ENCODE peak calls at places on chromosomes 3 and 15, in eight cellular contexts. E is left lung; L is GM12865; V is GM23248; D is right cardiac atrium; T is CD4-positive, alpha-beta memory T cell; R is esophagus muscularis mucosa; N is SK-N-SH. P is an unnamed sample.

GRCh38 chr15:81098884-81099601 is 35.0 kb upstream of the CFAP161 start:
- DNase-seq in E (peak), L (no peak), V (no peak), D (peak), T (no peak), R (peak), N (no peak), P (no peak)

GRCh38 chr3:51379301-51379700 is 5.8 kb upstream of the MANF start:
- DNase-seq in E (no peak), L (no peak), V (no peak), D (no peak), T (no peak), R (no peak), N (no peak), P (peak)

GRCh38 chr3:106688463-106688862 is 688.8 kb upstream of the CCDC54 start:
- DNase-seq in E (no peak), L (no peak), V (peak), D (peak), T (no peak), R (no peak), N (no peak), P (no peak)

GRCh38 chr3:66409771-66410355 is 91.0 kb downstream of the LRIG1 start:
- DNase-seq in E (no peak), L (no peak), V (no peak), D (no peak), T (no peak), R (no peak), N (no peak), P (no peak)

GRCh38 chr3:48367201-48367600 is 4.8 kb upstream of the FBXW12 start:
- DNase-seq in E (no peak), L (no peak), V (no peak), D (no peak), T (no peak), R (no peak), N (peak), P (peak)

GRCh38 chr3:120021523-120021922 is 72.7 kb downstream of the GSK3B start:
- DNase-seq in E (no peak), L (no peak), V (peak), D (no peak), T (no peak), R (no peak), N (no peak), P (no peak)

GRCh38 chr3:127491909-127492308 is 98.6 kb downstream of the TPRA1 start:
- DNase-seq in E (no peak), L (no peak), V (no peak), D (no peak), T (no peak), R (peak), N (no peak), P (no peak)

GRCh38 chr15:70048196-70048565 is 49.5 kb downstream of the TLE3 start:
- DNase-seq in E (peak), L (no peak), V (no peak), D (no peak), T (no peak), R (no peak), N (no peak), P (no peak)

GRCh38 chr15:78454992-78455391 is 17.0 kb downstream of the IREB2 start:
- DNase-seq in E (no peak), L (peak), V (no peak), D (no peak), T (no peak), R (no peak), N (no peak), P (no peak)

GRCh38 chr3:127690823-127691452 is 18.2 kb downstream of the ABTB1 start:
- DNase-seq in E (no peak), L (peak), V (peak), D (peak), T (no peak), R (no peak), N (peak), P (peak)

GRCh38 chr15:35545316-35545824 is 595 bp downstream of the DPH6 start:
- DNase-seq in E (peak), L (peak), V (peak), D (peak), T (no peak), R (no peak), N (peak), P (peak)

GRCh38 chr15:67998599-67999122 is 55.5 kb upstream of the PIAS1 start:
- DNase-seq in E (no peak), L (no peak), V (peak), D (no peak), T (no peak), R (no peak), N (no peak), P (no peak)

GRCh38 chr3:161371441-161372320 is at the start of gene SPTSSB:
- DNase-seq in E (peak), L (peak), V (peak), D (peak), T (peak), R (no peak), N (peak), P (peak)

GRCh38 chr3:126208182-126208581 is 27.8 kb upstream of the ALDH1L1 start:
- DNase-seq in E (no peak), L (no peak), V (no peak), D (no peak), T (no peak), R (no peak), N (no peak), P (no peak)

GRCh38 chr3:112376413-112376812 is 43.5 kb downstream of the CD200 start:
- DNase-seq in E (no peak), L (no peak), V (no peak), D (no peak), T (no peak), R (no peak), N (no peak), P (no peak)

GRCh38 chr15:43985976-43986375 is 159.2 kb downstream of the WDR76 start:
- DNase-seq in E (no peak), L (no peak), V (no peak), D (no peak), T (no peak), R (no peak), N (no peak), P (no peak)

GRCh38 chr15:60520041-60520824 is 41.3 kb upstream of the ICE2 start:
- DNase-seq in E (no peak), L (peak), V (peak), D (no peak), T (no peak), R (no peak), N (no peak), P (no peak)

GRCh38 chr3:164897335-164897734 is 181.0 kb downstream of the SI start:
- DNase-seq in E (no peak), L (no peak), V (no peak), D (no peak), T (no peak), R (no peak), N (no peak), P (peak)

GRCh38 chr15:63763476-63764123 is 70.1 kb downstream of the HERC1 start:
- DNase-seq in E (no peak), L (peak), V (peak), D (no peak), T (peak), R (no peak), N (no peak), P (no peak)

GRCh38 chr3:45154641-45155147 is 8.5 kb upstream of the CDCP1 start:
- DNase-seq in E (no peak), L (no peak), V (peak), D (no peak), T (no peak), R (no peak), N (no peak), P (no peak)

DNA sequence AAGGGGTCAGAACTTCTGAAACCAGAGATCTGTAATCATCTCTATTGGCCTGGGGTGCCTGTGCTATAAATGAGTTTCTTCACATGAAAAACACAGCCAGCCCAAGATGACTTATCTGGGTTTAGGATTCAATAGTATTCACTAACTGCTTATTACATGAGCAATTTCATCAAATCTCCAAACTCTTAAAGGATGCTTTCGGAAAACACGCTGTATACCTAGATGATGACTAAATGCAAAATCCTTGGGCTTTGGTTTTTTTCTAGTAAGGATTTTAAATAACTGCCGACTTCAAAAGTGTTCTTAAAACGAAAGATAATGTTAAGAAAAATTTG is 18.4 kb downstream of the TMEM43 start:
- DNase-seq in E (no peak), L (no peak), V (peak), D (no peak), T (no peak), R (no peak), N (no peak), P (no peak)
- H3K4me3 ChIP-seq in E (no peak), L (no peak), V (peak), D (no peak), T (no peak), R (no peak), N (no peak), P (no peak)

GRCh38 chr3:181265750-181266333 is 276.3 kb upstream of the DNAJC19 start:
- DNase-seq in E (no peak), L (peak), V (peak), D (no peak), T (no peak), R (no peak), N (no peak), P (no peak)
- H3K4me3 ChIP-seq in E (no peak), L (peak), V (peak), D (no peak), T (no peak), R (no peak), N (peak), P (no peak)

DNA sequence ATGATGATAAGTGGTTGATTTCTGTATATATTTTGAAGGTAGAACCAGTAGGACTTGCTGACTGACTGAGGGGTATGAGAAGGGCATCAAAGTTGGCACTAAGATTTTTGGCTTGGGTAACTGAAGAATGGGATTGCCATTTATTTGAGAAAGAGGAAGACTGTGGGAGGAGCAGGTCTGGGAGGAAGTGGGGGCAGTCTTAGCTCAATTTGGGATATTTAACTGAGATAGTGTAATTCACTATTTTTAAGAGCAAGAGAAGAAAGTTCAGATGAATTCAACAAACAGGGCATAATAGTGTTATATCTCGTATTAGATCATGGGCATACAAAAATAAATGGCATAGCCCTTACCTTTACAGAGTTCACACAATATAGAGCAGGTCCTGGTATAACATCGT is 1.7 kb downstream of the BUB1B start:
- DNase-seq in E (no peak), L (no peak), V (no peak), D (no peak), T (no peak), R (no peak), N (no peak), P (no peak)
- H3K4me3 ChIP-seq in E (no peak), L (peak), V (peak), D (no peak), T (no peak), R (no peak), N (peak), P (peak)

GRCh38 chr3:114758828-114759709 is 388.0 kb downstream of the ZBTB20 start:
- DNase-seq in E (no peak), L (no peak), V (peak), D (no peak), T (no peak), R (no peak), N (peak), P (no peak)
- H3K4me3 ChIP-seq in E (peak), L (no peak), V (peak), D (peak), T (no peak), R (peak), N (peak), P (peak)

DNA sequence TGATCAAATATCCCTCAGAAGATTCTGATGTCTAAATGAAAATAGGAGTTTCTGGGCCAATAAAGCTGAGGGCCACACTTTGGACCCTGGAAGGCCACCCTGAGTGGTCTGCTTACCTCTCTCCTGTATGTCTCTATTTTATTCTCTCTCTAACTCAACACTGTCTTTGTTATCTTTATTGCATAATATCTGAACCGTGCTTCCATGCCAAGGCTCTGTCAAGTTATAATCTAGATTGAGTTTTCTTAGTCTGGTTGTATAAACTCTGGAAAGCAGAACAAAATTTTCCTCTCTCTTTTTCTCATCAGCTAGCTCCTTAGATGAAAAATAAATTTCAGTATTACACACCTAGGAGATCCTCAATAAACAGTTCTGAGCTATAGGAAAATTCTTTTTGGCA is 36.2 kb upstream of the ACTL6A start:
- DNase-seq in E (no peak), L (no peak), V (no peak), D (no peak), T (no peak), R (no peak), N (no peak), P (no peak)
- H3K4me3 ChIP-seq in E (no peak), L (no peak), V (peak), D (no peak), T (no peak), R (peak), N (no peak), P (peak)

DNA sequence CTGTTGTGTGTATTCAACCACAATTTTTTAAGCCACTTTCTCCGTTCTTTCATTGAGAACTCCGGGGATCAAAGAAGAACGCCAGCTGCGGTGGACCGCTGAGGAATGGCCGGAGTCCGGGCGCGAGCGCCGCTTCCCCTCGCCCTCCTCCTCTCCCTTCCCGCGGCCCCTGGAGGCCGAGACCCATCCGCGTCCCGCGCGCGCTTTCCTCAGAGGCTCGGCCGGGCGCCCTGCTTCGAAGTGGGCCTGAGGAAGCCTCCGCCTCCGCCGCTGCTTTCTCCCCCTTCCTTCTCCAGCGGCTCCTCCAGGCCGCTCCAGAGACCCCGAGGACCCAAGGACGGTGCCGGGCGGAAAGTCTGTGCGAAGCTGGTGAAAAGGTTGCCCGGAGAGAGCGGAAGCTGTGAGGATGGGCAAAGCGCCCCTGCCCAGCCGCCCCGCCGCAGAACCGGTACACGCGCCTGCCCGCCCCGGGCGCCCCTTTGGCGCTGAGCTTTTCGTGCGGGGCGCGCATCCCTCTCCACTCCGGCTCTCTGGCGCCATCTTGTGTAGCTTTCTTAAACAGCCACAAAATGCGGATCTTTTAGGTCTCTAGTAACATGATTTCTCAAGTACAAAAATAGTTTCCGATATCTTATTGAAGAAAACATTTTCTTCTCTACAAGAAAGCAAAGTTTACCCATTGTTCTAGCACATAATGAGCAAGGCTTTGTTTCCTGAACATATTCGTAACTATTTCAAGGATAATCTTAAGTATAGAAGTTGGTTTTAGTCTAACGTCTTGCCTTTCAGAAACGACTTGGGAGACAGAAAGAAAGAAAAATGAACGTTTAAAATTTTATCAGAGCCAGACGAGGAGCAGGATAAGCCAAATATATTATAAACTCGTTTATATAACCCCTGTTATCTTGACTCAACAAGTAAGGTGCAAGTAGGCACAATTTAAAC is 59.2 kb upstream of the FAM174B start:
- DNase-seq in E (peak), L (peak), V (peak), D (peak), T (peak), R (peak), N (peak), P (peak)
- H3K4me3 ChIP-seq in E (peak), L (peak), V (peak), D (peak), T (no peak), R (peak), N (peak), P (peak)

GRCh38 chr15:85582076-85582718 is 201.8 kb downstream of the AKAP13 start:
- DNase-seq in E (no peak), L (peak), V (peak), D (peak), T (peak), R (no peak), N (no peak), P (no peak)
- H3K4me3 ChIP-seq in E (peak), L (peak), V (peak), D (peak), T (peak), R (peak), N (no peak), P (no peak)

GRCh38 chr3:172625404-172625803 is 85.5 kb downstream of the NCEH1 start:
- DNase-seq in E (no peak), L (no peak), V (peak), D (no peak), T (no peak), R (no peak), N (no peak), P (no peak)

GRCh38 chr3:172622916-172623700 is 87.8 kb downstream of the NCEH1 start:
- DNase-seq in E (no peak), L (peak), V (peak), D (no peak), T (peak), R (peak), N (peak), P (peak)

GRCh38 chr3:172624999-172625398 is 85.9 kb downstream of the NCEH1 start:
- DNase-seq in E (no peak), L (no peak), V (no peak), D (no peak), T (no peak), R (peak), N (no peak), P (peak)

GRCh38 chr3:172627057-172627809 is 83.6 kb downstream of the NCEH1 start:
- DNase-seq in E (no peak), L (no peak), V (peak), D (no peak), T (no peak), R (no peak), N (no peak), P (no peak)

GRCh38 chr3:172626241-172626640 is 84.6 kb downstream of the NCEH1 start:
- DNase-seq in E (no peak), L (no peak), V (peak), D (no peak), T (no peak), R (no peak), N (no peak), P (no peak)
- H3K4me3 ChIP-seq in E (no peak), L (no peak), V (no peak), D (no peak), T (no peak), R (no peak), N (no peak), P (no peak)

P was measured in SJCRH30.